ENCODE peak calls at places on chromosomes 16 and 17, in six cellular contexts. C, B, V, S, E and W are unnamed samples.

GRCh38 chr16:56367764-56368163 is 57.6 kb downstream of the AMFR start:
- DNase-seq in C (no peak), B (no peak), V (no peak), S (no peak), E (no peak), W (no peak)

GRCh38 chr17:11853321-11854151 is 143.7 kb downstream of the ZNF18 start:
- DNase-seq in C (peak), B (no peak), V (peak), S (peak), E (no peak), W (no peak)

GRCh38 chr17:57507828-57508227 is 237.3 kb downstream of the CCDC182 start:
- DNase-seq in C (no peak), B (no peak), V (no peak), S (no peak), E (no peak), W (no peak)

GRCh38 chr17:8320990-8321389 is 10.9 kb downstream of the ARHGEF15 start:
- DNase-seq in C (no peak), B (no peak), V (no peak), S (no peak), E (no peak), W (no peak)

GRCh38 chr17:3808701-3809100 is 7.7 kb upstream of the ITGAE start:
- DNase-seq in C (no peak), B (no peak), V (peak), S (no peak), E (no peak), W (no peak)

GRCh38 chr17:19768046-19768782 is 20.1 kb upstream of the ALDH3A1 start:
- DNase-seq in C (no peak), B (no peak), V (no peak), S (no peak), E (no peak), W (no peak)

GRCh38 chr16:75354170-75354569 is 79.1 kb downstream of the CFDP1 start:
- DNase-seq in C (no peak), B (no peak), V (no peak), S (no peak), E (no peak), W (no peak)

GRCh38 chr17:42101513-42102292 is 3.4 kb upstream of the ZNF385C start:
- DNase-seq in C (peak), B (peak), V (peak), S (peak), E (peak), W (peak)

GRCh38 chr16:66687906-66688625 is 8.5 kb downstream of the CMTM4 start:
- DNase-seq in C (no peak), B (no peak), V (no peak), S (no peak), E (no peak), W (no peak)

GRCh38 chr17:64130559-64131001 is 636 bp upstream of the ERN1 start:
- DNase-seq in C (peak), B (no peak), V (no peak), S (no peak), E (no peak), W (peak)

GRCh38 chr16:11484691-11485258 is 101.9 kb downstream of the LITAF start:
- DNase-seq in C (peak), B (peak), V (peak), S (no peak), E (peak), W (no peak)